ENCODE peak calls at places on chromosomes 4 and X, in seven cellular contexts. One of them, this sample, is unnamed.

GRCh38 chr4:19300213-19300612 is 951.5 kb upstream of the SLIT2 start:
- DNase-seq in mesenchymal stem cell: peak
- DNase-seq in trophoblast cell: no peak
- DNase-seq in IMR-90: peak
- DNase-seq in mesendoderm: no peak
- DNase-seq in H1: no peak
- DNase-seq in H9: no peak
- DNase-seq in this sample: no peak

GRCh38 chrX:113391875-113392274 is 551.2 kb upstream of the AMOT start:
- DNase-seq in H9: no peak
- DNase-seq in trophoblast cell: no peak
- DNase-seq in mesenchymal stem cell: no peak
- DNase-seq in mesendoderm: no peak
- DNase-seq in IMR-90: no peak
- DNase-seq in H1: no peak
- DNase-seq in this sample: no peak

GRCh38 chr4:3783691-3784306 is 17.6 kb downstream of the ADRA2C start:
- DNase-seq in mesendoderm: peak
- DNase-seq in H1: peak
- DNase-seq in trophoblast cell: no peak
- DNase-seq in H9: peak
- DNase-seq in mesenchymal stem cell: no peak
- DNase-seq in IMR-90: no peak
- DNase-seq in this sample: no peak

GRCh38 chr4:134777626-134778025 is 576.0 kb upstream of the PABPC4L start:
- DNase-seq in H9: no peak
- DNase-seq in mesenchymal stem cell: no peak
- DNase-seq in IMR-90: no peak
- DNase-seq in trophoblast cell: no peak
- DNase-seq in mesendoderm: peak
- DNase-seq in H1: no peak
- DNase-seq in this sample: no peak

GRCh38 chr4:109914356-109914755 is 1.7 kb downstream of the EGF start:
- DNase-seq in mesendoderm: no peak
- DNase-seq in mesenchymal stem cell: no peak
- DNase-seq in IMR-90: no peak
- DNase-seq in H1: no peak
- DNase-seq in H9: no peak
- DNase-seq in trophoblast cell: no peak
- DNase-seq in this sample: no peak

GRCh38 chr4:123396294-123397275 is at the start of gene SPRY1:
- DNase-seq in mesendoderm: peak
- DNase-seq in H1: peak
- DNase-seq in H9: peak
- DNase-seq in mesenchymal stem cell: peak
- DNase-seq in trophoblast cell: peak
- DNase-seq in IMR-90: peak
- DNase-seq in this sample: peak

GRCh38 chrX:16601885-16602284 is 48.1 kb upstream of the S100G start:
- DNase-seq in IMR-90: no peak
- DNase-seq in H9: no peak
- DNase-seq in mesendoderm: no peak
- DNase-seq in mesenchymal stem cell: no peak
- DNase-seq in H1: no peak
- DNase-seq in trophoblast cell: no peak
- DNase-seq in this sample: no peak

GRCh38 chrX:124098089-124098488 is 136.6 kb downstream of the STAG2 start:
- DNase-seq in IMR-90: peak
- DNase-seq in mesendoderm: peak
- DNase-seq in mesenchymal stem cell: peak
- DNase-seq in H9: no peak
- DNase-seq in H1: no peak
- DNase-seq in trophoblast cell: no peak
- DNase-seq in this sample: no peak

GRCh38 chrX:153667281-153667831 is 6.3 kb downstream of the PNCK start:
- DNase-seq in IMR-90: no peak
- DNase-seq in mesendoderm: no peak
- DNase-seq in mesenchymal stem cell: no peak
- DNase-seq in H9: no peak
- DNase-seq in H1: no peak
- DNase-seq in trophoblast cell: no peak
- DNase-seq in this sample: no peak

GRCh38 chr4:15004701-15005301 is 2.5 kb downstream of the CPEB2 start:
- DNase-seq in IMR-90: peak
- DNase-seq in H9: peak
- DNase-seq in mesenchymal stem cell: peak
- DNase-seq in mesendoderm: peak
- DNase-seq in H1: peak
- DNase-seq in trophoblast cell: peak
- DNase-seq in this sample: peak

GRCh38 chr4:139887378-139887801 is 221.8 kb downstream of the MGST2 start:
- DNase-seq in mesenchymal stem cell: peak
- DNase-seq in H9: no peak
- DNase-seq in H1: no peak
- DNase-seq in mesendoderm: no peak
- DNase-seq in IMR-90: peak
- DNase-seq in trophoblast cell: no peak
- DNase-seq in this sample: no peak

GRCh38 chr4:153497988-153498967 is 32.1 kb downstream of the TMEM131L start:
- DNase-seq in IMR-90: peak
- DNase-seq in mesendoderm: peak
- DNase-seq in mesenchymal stem cell: no peak
- DNase-seq in H9: no peak
- DNase-seq in H1: peak
- DNase-seq in trophoblast cell: no peak
- DNase-seq in this sample: no peak

GRCh38 chrX:4182010-4182806 is 468.8 kb upstream of the PRKX start:
- DNase-seq in mesendoderm: peak
- DNase-seq in trophoblast cell: peak
- DNase-seq in H1: peak
- DNase-seq in H9: peak
- DNase-seq in mesenchymal stem cell: no peak
- DNase-seq in IMR-90: no peak
- DNase-seq in this sample: no peak

GRCh38 chr4:16026155-16026761 is 57.6 kb downstream of the PROM1 start:
- DNase-seq in IMR-90: peak
- DNase-seq in mesenchymal stem cell: peak
- DNase-seq in H9: no peak
- DNase-seq in H1: no peak
- DNase-seq in mesendoderm: peak
- DNase-seq in trophoblast cell: peak
- DNase-seq in this sample: peak

GRCh38 chrX:105698386-105698785 is 124.0 kb upstream of the NRK start:
- DNase-seq in trophoblast cell: no peak
- DNase-seq in mesenchymal stem cell: no peak
- DNase-seq in IMR-90: no peak
- DNase-seq in mesendoderm: no peak
- DNase-seq in H1: no peak
- DNase-seq in H9: no peak
- DNase-seq in this sample: no peak

GRCh38 chr4:133151681-133152329 is 2.7 kb downstream of the PCDH10 start:
- DNase-seq in trophoblast cell: no peak
- DNase-seq in mesendoderm: peak
- DNase-seq in mesenchymal stem cell: peak
- DNase-seq in H9: peak
- DNase-seq in IMR-90: no peak
- DNase-seq in H1: peak
- DNase-seq in this sample: no peak

GRCh38 chr4:15920723-15921591 is 17.6 kb downstream of the FGFBP1 start:
- DNase-seq in mesenchymal stem cell: peak
- DNase-seq in mesendoderm: no peak
- DNase-seq in trophoblast cell: peak
- DNase-seq in H9: no peak
- DNase-seq in H1: no peak
- DNase-seq in IMR-90: peak
- DNase-seq in this sample: no peak

GRCh38 chr4:71184195-71184781 is 154.5 kb upstream of the SLC4A4 start:
- DNase-seq in mesenchymal stem cell: peak
- DNase-seq in H1: no peak
- DNase-seq in trophoblast cell: peak
- DNase-seq in H9: peak
- DNase-seq in IMR-90: peak
- DNase-seq in mesendoderm: peak
- DNase-seq in this sample: peak

GRCh38 chr4:181897935-181898334 is 345.3 kb upstream of the TENM3 start:
- DNase-seq in H1: no peak
- DNase-seq in H9: no peak
- DNase-seq in mesendoderm: no peak
- DNase-seq in IMR-90: peak
- DNase-seq in mesenchymal stem cell: no peak
- DNase-seq in trophoblast cell: peak
- DNase-seq in this sample: no peak

GRCh38 chr4:112523008-112523440 is 7.0 kb upstream of the NEUROG2 start:
- DNase-seq in H9: peak
- DNase-seq in trophoblast cell: peak
- DNase-seq in IMR-90: peak
- DNase-seq in H1: peak
- DNase-seq in mesenchymal stem cell: peak
- DNase-seq in mesendoderm: peak
- DNase-seq in this sample: peak

GRCh38 chr4:183758735-183759447 is 99.8 kb downstream of the TRAPPC11 start:
- DNase-seq in H1: peak
- DNase-seq in H9: no peak
- DNase-seq in IMR-90: no peak
- DNase-seq in mesendoderm: peak
- DNase-seq in trophoblast cell: no peak
- DNase-seq in mesenchymal stem cell: no peak
- DNase-seq in this sample: no peak

GRCh38 chrX:3271485-3272186 is 74.8 kb downstream of the MXRA5 start:
- DNase-seq in mesendoderm: no peak
- DNase-seq in trophoblast cell: no peak
- DNase-seq in IMR-90: peak
- DNase-seq in H9: no peak
- DNase-seq in H1: no peak
- DNase-seq in mesenchymal stem cell: peak
- DNase-seq in this sample: no peak

GRCh38 chrX:107880054-107880610 is 54.5 kb downstream of the MID2 start:
- DNase-seq in H1: no peak
- DNase-seq in mesendoderm: no peak
- DNase-seq in H9: no peak
- DNase-seq in mesenchymal stem cell: no peak
- DNase-seq in trophoblast cell: no peak
- DNase-seq in IMR-90: no peak
- DNase-seq in this sample: no peak

GRCh38 chr4:102400898-102401297 is 55.6 kb upstream of the SLC39A8 start:
- DNase-seq in mesendoderm: no peak
- DNase-seq in H1: no peak
- DNase-seq in IMR-90: no peak
- DNase-seq in mesenchymal stem cell: no peak
- DNase-seq in trophoblast cell: no peak
- DNase-seq in H9: no peak
- DNase-seq in this sample: no peak
- H3K23ac ChIP-seq in mesendoderm: no peak
- H3K23ac ChIP-seq in H1: no peak
- H3K23ac ChIP-seq in IMR-90: no peak
- H3K23ac ChIP-seq in mesenchymal stem cell: no peak
- H3K23ac ChIP-seq in trophoblast cell: no peak
- H3K23ac ChIP-seq in H9: no peak
- H3K23ac ChIP-seq in this sample: no peak

GRCh38 chrX:21837056-21837455 is 2.4 kb upstream of the MBTPS2 start:
- DNase-seq in H9: no peak
- DNase-seq in mesendoderm: no peak
- DNase-seq in trophoblast cell: no peak
- DNase-seq in mesenchymal stem cell: no peak
- DNase-seq in H1: no peak
- DNase-seq in IMR-90: no peak
- DNase-seq in this sample: no peak

GRCh38 chrX:21840199-21840557 is 761 bp downstream of the MBTPS2 start:
- DNase-seq in IMR-90: peak
- DNase-seq in trophoblast cell: no peak
- DNase-seq in H9: no peak
- DNase-seq in mesendoderm: no peak
- DNase-seq in mesenchymal stem cell: no peak
- DNase-seq in H1: no peak
- DNase-seq in this sample: no peak

GRCh38 chrX:21843179-21843578 is 3.8 kb downstream of the MBTPS2 start:
- DNase-seq in mesenchymal stem cell: no peak
- DNase-seq in IMR-90: peak
- DNase-seq in H9: no peak
- DNase-seq in mesendoderm: no peak
- DNase-seq in H1: no peak
- DNase-seq in trophoblast cell: no peak
- DNase-seq in this sample: no peak

GRCh38 chrX:21839334-21840198 is at the start of gene MBTPS2:
- DNase-seq in IMR-90: peak
- DNase-seq in H1: peak
- DNase-seq in H9: peak
- DNase-seq in trophoblast cell: peak
- DNase-seq in mesendoderm: peak
- DNase-seq in mesenchymal stem cell: peak
- DNase-seq in this sample: peak

DNA sequence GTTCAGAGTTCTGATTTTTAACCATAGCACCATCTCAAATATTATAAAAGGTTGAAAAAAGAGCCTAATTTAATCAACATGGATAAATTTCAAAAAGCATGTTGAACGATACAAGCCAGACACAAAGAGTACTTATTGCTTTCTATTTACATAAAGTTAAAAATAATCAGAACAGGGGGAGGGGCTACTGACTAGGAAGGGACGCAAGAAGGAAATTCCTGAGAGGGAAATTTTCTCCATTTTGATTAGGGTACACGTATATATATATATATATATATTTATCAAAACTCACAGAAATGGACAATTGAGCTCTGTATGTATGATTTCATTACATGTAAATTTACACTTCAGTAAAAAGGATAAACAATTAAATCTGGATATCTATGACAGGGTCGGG is 482 bp upstream of the MBTPS2 start:
- DNase-seq in trophoblast cell: no peak
- DNase-seq in IMR-90: peak
- DNase-seq in H9: no peak
- DNase-seq in H1: no peak
- DNase-seq in mesendoderm: no peak
- DNase-seq in mesenchymal stem cell: peak
- DNase-seq in this sample: no peak
- H3K9ac ChIP-seq in trophoblast cell: no peak
- H3K9ac ChIP-seq in IMR-90: peak
- H3K9ac ChIP-seq in H9: peak
- H3K9ac ChIP-seq in H1: no peak
- H3K9ac ChIP-seq in mesendoderm: peak
- H3K9ac ChIP-seq in mesenchymal stem cell: peak
- H3K9ac ChIP-seq in this sample: no peak

DNA sequence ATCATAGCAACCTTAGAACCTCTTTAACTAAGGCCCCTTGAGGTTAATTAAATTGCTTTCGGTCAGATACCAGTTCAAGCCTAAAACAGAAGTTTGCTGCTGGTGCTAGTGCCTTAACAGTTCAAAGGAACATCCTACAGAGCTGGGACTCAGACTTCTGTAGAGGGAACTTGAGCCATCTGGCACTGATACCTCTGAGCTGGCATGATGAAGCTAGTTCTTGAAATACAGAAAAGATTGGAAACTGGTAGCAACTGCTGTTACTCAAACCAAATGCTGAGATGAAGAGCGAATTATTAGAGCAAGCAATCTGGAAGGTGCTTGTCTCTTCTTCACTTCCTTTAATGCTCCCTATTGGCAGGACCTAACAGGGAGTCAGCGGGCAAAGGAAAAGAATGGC is 299.1 kb downstream of the PDGFC start:
- DNase-seq in H9: no peak
- DNase-seq in mesenchymal stem cell: peak
- DNase-seq in trophoblast cell: no peak
- DNase-seq in IMR-90: no peak
- DNase-seq in H1: no peak
- DNase-seq in mesendoderm: no peak
- DNase-seq in this sample: no peak
- H3K23ac ChIP-seq in H9: no peak
- H3K23ac ChIP-seq in mesenchymal stem cell: no peak
- H3K23ac ChIP-seq in trophoblast cell: no peak
- H3K23ac ChIP-seq in IMR-90: no peak
- H3K23ac ChIP-seq in H1: no peak
- H3K23ac ChIP-seq in mesendoderm: no peak
- H3K23ac ChIP-seq in this sample: no peak

GRCh38 chr4:172657112-172657511 is 511.5 kb upstream of the GALNT7 start:
- DNase-seq in mesendoderm: no peak
- DNase-seq in trophoblast cell: no peak
- DNase-seq in H9: no peak
- DNase-seq in IMR-90: no peak
- DNase-seq in H1: no peak
- DNase-seq in mesenchymal stem cell: no peak
- DNase-seq in this sample: no peak
- H3K9ac ChIP-seq in mesendoderm: no peak
- H3K9ac ChIP-seq in trophoblast cell: no peak
- H3K9ac ChIP-seq in H9: no peak
- H3K9ac ChIP-seq in IMR-90: no peak
- H3K9ac ChIP-seq in H1: no peak
- H3K9ac ChIP-seq in mesenchymal stem cell: no peak
- H3K9ac ChIP-seq in this sample: no peak

This sample was measured in neuronal stem cell.